ENCODE peak calls at places on chromosomes 12 and 14, in eight cellular contexts. B, H, D, K, E, S, M and N are unnamed samples.

GRCh38 chr12:11615481-11615880 is 34.0 kb upstream of the ETV6 start:
- DNase-seq in B (no peak), H (no peak), D (no peak), K (no peak), E (no peak), S (no peak), M (no peak), N (no peak)

GRCh38 chr12:63955831-63956685 is 111.6 kb downstream of the SRGAP1 start:
- DNase-seq in B (no peak), H (no peak), D (no peak), K (no peak), E (no peak), S (no peak), M (no peak), N (no peak)

GRCh38 chr12:570949-571794 is 92.1 kb downstream of the NINJ2 start:
- DNase-seq in B (no peak), H (no peak), D (peak), K (no peak), E (no peak), S (no peak), M (no peak), N (no peak)

GRCh38 chr14:93936245-93936644 is 9.1 kb downstream of the FAM181A start:
- DNase-seq in B (no peak), H (no peak), D (no peak), K (no peak), E (peak), S (peak), M (no peak), N (peak)

GRCh38 chr12:56206373-56207166 is 15.2 kb downstream of the RNF41 start:
- DNase-seq in B (no peak), H (no peak), D (peak), K (no peak), E (peak), S (no peak), M (peak), N (no peak)

GRCh38 chr12:499837-500458 is 40.2 kb downstream of the B4GALNT3 start:
- DNase-seq in B (no peak), H (no peak), D (peak), K (no peak), E (no peak), S (no peak), M (no peak), N (no peak)

GRCh38 chr14:47526591-47527244 is 148.7 kb downstream of the MDGA2 start:
- DNase-seq in B (no peak), H (no peak), D (no peak), K (no peak), E (no peak), S (no peak), M (no peak), N (no peak)

GRCh38 chr12:126602611-126603010 is 1537.4 kb downstream of the AACS start:
- DNase-seq in B (no peak), H (no peak), D (no peak), K (no peak), E (no peak), S (no peak), M (no peak), N (no peak)

GRCh38 chr14:68507544-68508081 is 285.3 kb downstream of the ZFP36L1 start:
- DNase-seq in B (no peak), H (no peak), D (no peak), K (no peak), E (no peak), S (no peak), M (peak), N (no peak)

GRCh38 chr12:104370989-104371870 is 67.7 kb downstream of the EID3 start:
- DNase-seq in B (no peak), H (no peak), D (no peak), K (no peak), E (no peak), S (peak), M (no peak), N (peak)

GRCh38 chr14:74085047-74085637 is 386 bp downstream of the LIN52 start:
- DNase-seq in B (peak), H (peak), D (no peak), K (no peak), E (no peak), S (no peak), M (no peak), N (no peak)

GRCh38 chr12:42490261-42490842 is 99.2 kb downstream of the PRICKLE1 start:
- DNase-seq in B (no peak), H (no peak), D (no peak), K (no peak), E (no peak), S (no peak), M (no peak), N (no peak)

GRCh38 chr12:89211456-89211855 is 140.8 kb downstream of the DUSP6 start:
- DNase-seq in B (no peak), H (no peak), D (no peak), K (no peak), E (no peak), S (no peak), M (no peak), N (no peak)

GRCh38 chr14:90820958-90821357 is 4.7 kb upstream of the TTC7B start:
- DNase-seq in B (no peak), H (peak), D (no peak), K (peak), E (no peak), S (no peak), M (peak), N (no peak)